ENCODE peak calls at places on chromosomes 13 and 19, in six cellular contexts. One of them, this sample, is unnamed.

GRCh38 chr13:42398542-42398941 is 126.6 kb downstream of the AKAP11 start:
- DNase-seq in RPMI7951: peak
- DNase-seq in mesothelial cell of epicardium: no peak
- DNase-seq in Calu3: no peak
- DNase-seq in heart left ventricle: no peak
- DNase-seq in IMR-90: no peak
- DNase-seq in this sample: no peak

GRCh38 chr19:18029617-18030338 is 21.8 kb downstream of the ARRDC2 start:
- DNase-seq in Calu3: peak
- DNase-seq in heart left ventricle: no peak
- DNase-seq in IMR-90: peak
- DNase-seq in RPMI7951: peak
- DNase-seq in mesothelial cell of epicardium: no peak
- DNase-seq in this sample: no peak

GRCh38 chr13:59877933-59878332 is 285.8 kb downstream of the DIAPH3 start:
- DNase-seq in IMR-90: peak
- DNase-seq in RPMI7951: no peak
- DNase-seq in heart left ventricle: no peak
- DNase-seq in Calu3: no peak
- DNase-seq in mesothelial cell of epicardium: no peak
- DNase-seq in this sample: no peak

GRCh38 chr13:44934724-44935123 is 54.5 kb downstream of the NUFIP1 start:
- DNase-seq in mesothelial cell of epicardium: no peak
- DNase-seq in heart left ventricle: no peak
- DNase-seq in Calu3: no peak
- DNase-seq in IMR-90: peak
- DNase-seq in RPMI7951: peak
- DNase-seq in this sample: no peak

GRCh38 chr19:31534786-31535185 is 185.6 kb upstream of the TSHZ3 start:
- DNase-seq in heart left ventricle: no peak
- DNase-seq in Calu3: no peak
- DNase-seq in mesothelial cell of epicardium: peak
- DNase-seq in IMR-90: no peak
- DNase-seq in RPMI7951: no peak
- DNase-seq in this sample: no peak

GRCh38 chr13:61110804-61111203 is 304.8 kb downstream of the PCDH20 start:
- DNase-seq in RPMI7951: peak
- DNase-seq in IMR-90: no peak
- DNase-seq in heart left ventricle: no peak
- DNase-seq in mesothelial cell of epicardium: no peak
- DNase-seq in Calu3: no peak
- DNase-seq in this sample: no peak

GRCh38 chr19:18817574-18817973 is 14.2 kb upstream of the UPF1 start:
- DNase-seq in Calu3: no peak
- DNase-seq in mesothelial cell of epicardium: no peak
- DNase-seq in IMR-90: no peak
- DNase-seq in RPMI7951: no peak
- DNase-seq in heart left ventricle: no peak
- DNase-seq in this sample: no peak

GRCh38 chr19:13011653-13012389 is 16.5 kb downstream of the NFIX start:
- DNase-seq in mesothelial cell of epicardium: no peak
- DNase-seq in IMR-90: no peak
- DNase-seq in RPMI7951: no peak
- DNase-seq in Calu3: no peak
- DNase-seq in heart left ventricle: no peak
- DNase-seq in this sample: no peak

GRCh38 chr19:30330266-30330665 is 41.9 kb upstream of the ZNF536 start:
- DNase-seq in IMR-90: no peak
- DNase-seq in Calu3: no peak
- DNase-seq in RPMI7951: no peak
- DNase-seq in heart left ventricle: no peak
- DNase-seq in mesothelial cell of epicardium: no peak
- DNase-seq in this sample: no peak

GRCh38 chr13:30576528-30576927 is 41.2 kb upstream of the USPL1 start:
- DNase-seq in heart left ventricle: peak
- DNase-seq in IMR-90: peak
- DNase-seq in RPMI7951: peak
- DNase-seq in Calu3: no peak
- DNase-seq in mesothelial cell of epicardium: no peak
- DNase-seq in this sample: peak

GRCh38 chr13:98721825-98722510 is 30.5 kb downstream of the SLC15A1 start:
- DNase-seq in Calu3: no peak
- DNase-seq in RPMI7951: no peak
- DNase-seq in mesothelial cell of epicardium: no peak
- DNase-seq in heart left ventricle: no peak
- DNase-seq in IMR-90: no peak
- DNase-seq in this sample: no peak

This sample was measured in CD8-positive, alpha-beta T cell.